ENCODE peak calls at places on chromosomes 12 and 14, in ten cellular contexts. P is uterus, V is heart left ventricle, X is H1, Y is A549, Q is body of pancreas, I is K562, F is transverse colon, S is spleen, D is HCT116. A is an unnamed sample. For H3K4me1, the result is how much of the 10 kb centered on the place peaks cover.

GRCh38 chr12:57244306-57244696 is 6.7 kb downstream of the STAC3 start:
- DNase-seq in D (no peak), S (no peak), F (no peak), X (no peak), Q (no peak), Y (no peak), I (no peak), V (no peak), P (no peak), A (no peak)

GRCh38 chr14:89947344-89947743 is 7.2 kb downstream of the EFCAB11 start:
- DNase-seq in F (no peak), P (no peak), S (no peak), Q (no peak), D (no peak), V (no peak), Y (no peak), I (no peak), X (no peak), A (no peak)

GRCh38 chr14:24818054-24818822 is 184.2 kb upstream of the GZMB start:
- DNase-seq in S (no peak), I (no peak), X (no peak), Q (peak), F (peak), P (no peak), Y (no peak), V (no peak), D (no peak), A (peak)

GRCh38 chr12:107948675-107949074 is 174.2 kb downstream of the ASCL4 start:
- DNase-seq in S (no peak), I (no peak), D (no peak), X (no peak), Q (no peak), P (no peak), F (no peak), Y (no peak), V (no peak), A (no peak)

GRCh38 chr14:57346741-57347140 is 43.6 kb upstream of the NAA30 start:
- DNase-seq in X (no peak), F (no peak), V (no peak), I (no peak), Y (no peak), S (no peak), Q (no peak), P (no peak), D (no peak), A (no peak)

GRCh38 chr14:25394356-25394755 is 344.4 kb upstream of the STXBP6 start:
- DNase-seq in P (no peak), D (no peak), F (no peak), S (no peak), Q (no peak), Y (no peak), X (no peak), V (no peak), I (no peak), A (no peak)

GRCh38 chr12:111046896-111047295 is 126.5 kb upstream of the MYL2 start:
- DNase-seq in Q (no peak), D (no peak), F (no peak), I (no peak), X (no peak), S (peak), V (no peak), Y (no peak), P (no peak), A (no peak)

GRCh38 chr12:51920046-51920445 is 12.7 kb downstream of the ACVRL1 start:
- DNase-seq in X (no peak), I (no peak), P (no peak), D (no peak), F (no peak), Q (no peak), S (no peak), V (no peak), Y (no peak), A (no peak)

GRCh38 chr12:64088431-64089349 is 133.4 kb downstream of the KICS2 start:
- DNase-seq in V (peak), S (no peak), I (no peak), X (peak), Q (peak), D (peak), Y (peak), F (peak), P (peak), A (peak)

GRCh38 chr12:6205144-6205539 is 4.9 kb downstream of the CD9 start:
- DNase-seq in S (no peak), F (peak), P (peak), V (peak), X (no peak), D (no peak), Q (peak), Y (no peak), I (no peak), A (no peak)

GRCh38 chr14:56840221-56840620 is 29.9 kb upstream of the OTX2 start:
- DNase-seq in I (no peak), P (no peak), F (no peak), V (no peak), S (no peak), D (no peak), Y (no peak), Q (no peak), X (no peak), A (no peak)

GRCh38 chr12:54991161-54991991 is 6.8 kb upstream of the TESPA1 start:
- DNase-seq in V (no peak), F (no peak), P (no peak), X (no peak), I (no peak), Q (no peak), Y (no peak), D (no peak), S (no peak), A (no peak)

GRCh38 chr12:94704452-94704871 is 54.1 kb upstream of the TMCC3 start:
- DNase-seq in P (peak), F (no peak), I (no peak), Y (peak), X (no peak), S (no peak), Q (peak), D (no peak), V (no peak), A (no peak)

GRCh38 chr12:44889162-44889561 is 13.0 kb upstream of the NELL2 start:
- DNase-seq in X (no peak), D (no peak), P (no peak), I (peak), F (no peak), V (no peak), Y (no peak), S (no peak), Q (no peak), A (no peak)

GRCh38 chr12:49612210-49612609 is 6.8 kb upstream of the FAM186B start:
- DNase-seq in P (no peak), Q (no peak), X (no peak), V (no peak), F (no peak), D (no peak), Y (no peak), S (no peak), I (no peak), A (no peak)

GRCh38 chr14:100531152-100531551 is 56.1 kb downstream of the BEGAIN start:
- DNase-seq in X (no peak), Y (no peak), S (peak), D (no peak), I (no peak), Q (no peak), P (no peak), F (no peak), V (no peak), A (no peak)

GRCh38 chr12:51579321-51579850 is 11.6 kb upstream of the SCN8A start:
- DNase-seq in Y (no peak), F (no peak), S (no peak), V (no peak), P (no peak), D (no peak), I (no peak), Q (no peak), X (no peak), A (no peak)

GRCh38 chr12:27355979-27356378 is 23.3 kb downstream of the BMAL2 start:
- DNase-seq in I (no peak), Q (no peak), S (no peak), X (no peak), Y (no peak), V (no peak), P (no peak), D (no peak), F (no peak), A (no peak)

GRCh38 chr14:89428556-89429196 is 11.6 kb upstream of the FOXN3 start:
- DNase-seq in F (no peak), P (no peak), V (no peak), Q (no peak), Y (no peak), D (no peak), X (no peak), I (no peak), S (peak), A (no peak)

GRCh38 chr14:103121846-103122577 is 1.2 kb upstream of the TNFAIP2 start:
- DNase-seq in Y (peak), F (peak), Q (peak), V (peak), P (peak), D (no peak), S (peak), X (no peak), I (peak), A (peak)

GRCh38 chr14:80419769-80420168 is 208.5 kb upstream of the DIO2 start:
- DNase-seq in S (no peak), F (no peak), P (no peak), V (no peak), D (no peak), Q (peak), X (no peak), Y (no peak), I (no peak), A (no peak)

GRCh38 chr14:60061371-60061770 is 30.4 kb upstream of the PCNX4 start:
- DNase-seq in I (no peak), X (no peak), Y (no peak), Q (no peak), F (no peak), D (no peak), V (no peak), S (no peak), P (no peak), A (no peak)

GRCh38 chr14:64574370-64575115 is 24.8 kb downstream of the PPP1R36 start:
- DNase-seq in Q (no peak), S (no peak), I (no peak), D (no peak), F (no peak), Y (no peak), V (no peak), X (no peak), P (no peak), A (no peak)

GRCh38 chr14:101575581-101575980 is 14.3 kb downstream of the DIO3 start:
- DNase-seq in S (peak), I (no peak), Q (no peak), V (no peak), Y (no peak), F (no peak), D (no peak), X (no peak), P (no peak), A (no peak)

GRCh38 chr12:12724421-12725085 is 7.4 kb downstream of the CDKN1B start:
- DNase-seq in X (no peak), V (no peak), Y (peak), P (no peak), S (peak), D (no peak), F (no peak), Q (no peak), I (peak), A (no peak)

GRCh38 chr14:52060080-52060479 is 8.8 kb downstream of the NID2 start:
- DNase-seq in Y (no peak), D (no peak), P (no peak), Q (peak), F (peak), X (no peak), V (no peak), I (no peak), S (no peak), A (no peak)

GRCh38 chr14:74255281-74255680 is 16.0 kb downstream of the VSX2 start:
- DNase-seq in P (no peak), F (no peak), I (no peak), Q (no peak), D (no peak), V (no peak), X (no peak), Y (no peak), S (no peak), A (no peak)

GRCh38 chr14:64191756-64192155 is 102.4 kb downstream of the ESR2 start:
- DNase-seq in Q (peak), S (no peak), Y (no peak), D (no peak), V (no peak), X (no peak), P (no peak), I (no peak), F (no peak), A (no peak)

GRCh38 chr12:130254476-130255276 is 83.0 kb upstream of the PIWIL1 start:
- DNase-seq in Y (no peak), F (no peak), S (no peak), I (no peak), Q (peak), P (no peak), D (no peak), X (no peak), V (no peak), A (no peak)

GRCh38 chr12:126483145-126484068 is 1418.2 kb downstream of the AACS start:
- DNase-seq in I (no peak), V (no peak), S (no peak), Y (no peak), F (no peak), Q (peak), P (peak), X (no peak), D (no peak), A (no peak)

GRCh38 chr12:105331805-105332251 is 1.3 kb downstream of the C12orf75 start:
- DNase-seq in F (peak), D (no peak), X (peak), S (no peak), V (no peak), Y (no peak), P (no peak), Q (no peak), I (no peak), A (no peak)

GRCh38 chr12:49636979-49637378 is 13.6 kb downstream of the PRPF40B start:
- DNase-seq in F (peak), D (peak), S (no peak), X (no peak), V (peak), Y (peak), Q (peak), P (peak), I (peak), A (peak)

GRCh38 chr12:113422030-113422900 is at the start of gene SDSL:
- DNase-seq in Y (peak), S (peak), D (peak), I (peak), V (peak), X (peak), Q (peak), P (peak), F (peak), A (peak)

GRCh38 chr12:52879394-52880351 is 25.2 kb downstream of the KRT8 start:
- DNase-seq in S (peak), I (peak), P (peak), Q (peak), F (peak), Y (peak), X (no peak), D (peak), V (peak), A (peak)

GRCh38 chr12:8890313-8891084 is 23.8 kb upstream of the PHC1 start:
- DNase-seq in I (peak), V (peak), Y (peak), S (no peak), X (no peak), P (peak), Q (peak), F (peak), D (no peak), A (peak)

GRCh38 chr14:24595046-24595808 is 14.3 kb downstream of the GZMH start:
- DNase-seq in Y (no peak), D (no peak), Q (no peak), P (no peak), I (no peak), X (no peak), S (no peak), V (no peak), F (no peak), A (no peak)

GRCh38 chr14:51653096-51653814 is 1.5 kb downstream of the FRMD6 start:
- DNase-seq in Y (peak), I (no peak), Q (no peak), D (no peak), V (no peak), F (no peak), S (no peak), X (no peak), P (peak), A (no peak)

GRCh38 chr12:106648736-106649135 is 65.9 kb downstream of the RFX4 start:
- DNase-seq in V (no peak), F (no peak), X (no peak), D (no peak), I (no peak), Y (no peak), S (no peak), Q (no peak), P (no peak), A (no peak)

DNA sequence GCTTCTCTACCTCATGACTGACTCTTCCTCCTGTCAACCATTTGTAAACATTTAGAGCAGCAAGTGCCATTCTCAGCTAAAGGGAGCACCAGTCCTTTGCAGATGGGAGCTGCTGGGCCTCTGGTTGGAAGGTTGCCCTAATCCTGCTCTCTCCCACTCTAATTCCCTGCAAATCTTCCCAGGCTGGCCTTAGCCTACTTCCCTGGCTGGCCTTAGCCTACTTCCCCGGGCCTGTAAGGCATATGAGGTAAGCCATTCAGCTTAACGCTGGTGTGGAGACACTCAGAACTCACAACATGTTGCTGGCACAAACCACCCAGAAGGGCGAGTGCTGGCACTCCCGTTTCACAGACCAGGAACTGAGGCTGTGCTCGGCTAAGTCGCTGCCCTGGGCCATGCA is 69.0 kb downstream of the CPSF2 start:
- DNase-seq in S (no peak), Y (no peak), X (no peak), V (no peak), D (no peak), I (no peak), Q (no peak), F (no peak), P (no peak), A (no peak)
- TF ChIP-seq POLR2A in S (no peak), Y (no peak), X (no peak), V (no peak), D (no peak), I (no peak), Q (no peak), F (no peak), P (no peak), A (no peak)

DNA sequence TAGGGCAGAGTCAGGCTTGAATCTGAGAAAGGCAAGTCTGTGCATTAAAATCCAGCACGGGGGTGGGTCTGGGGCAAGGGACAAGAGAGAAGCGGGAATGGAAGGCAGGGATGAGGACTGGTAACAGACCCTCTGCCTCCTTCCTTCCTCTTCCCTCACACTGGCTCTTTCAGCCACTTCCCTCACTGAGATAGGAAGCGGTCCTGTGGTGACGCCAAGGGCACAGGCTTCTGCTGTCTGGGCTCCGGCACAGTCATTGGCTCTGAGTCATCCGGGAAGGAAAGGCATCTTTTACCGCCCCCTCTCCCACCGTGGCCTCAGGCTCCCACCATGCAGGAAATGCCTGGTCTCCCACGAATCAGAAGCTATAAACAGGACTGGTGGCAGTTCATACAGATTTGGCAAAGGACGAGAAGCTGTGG is 70.2 kb downstream of the ETV6 start:
- DNase-seq in S (peak), F (peak), I (no peak), V (peak), X (peak), D (no peak), Y (no peak), P (no peak), Q (no peak), A (peak)
- H3K27ac ChIP-seq in S (no peak), F (peak), I (no peak), V (no peak), X (no peak), D (no peak), Y (no peak), P (no peak), Q (no peak), A (no peak)

DNA sequence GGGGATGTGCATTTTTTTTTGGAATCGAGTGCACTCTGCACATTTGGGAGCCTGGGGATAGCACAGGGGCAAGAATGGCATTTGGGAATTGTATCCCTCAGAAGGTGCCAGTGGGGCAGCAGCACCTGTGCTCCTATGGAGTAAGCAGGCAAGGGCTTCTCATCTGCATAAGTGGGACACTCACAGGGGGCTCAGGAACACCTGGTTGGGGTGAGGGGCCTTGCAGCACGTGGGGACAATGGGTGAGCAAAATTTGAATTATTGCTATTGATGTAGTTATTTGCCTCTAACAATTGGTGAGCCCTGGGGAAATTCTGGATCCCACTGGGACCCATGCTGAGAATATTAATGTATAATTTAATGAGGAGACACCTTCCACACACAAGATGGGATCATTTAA is 274.2 kb downstream of the TTC6 start:
- DNase-seq in X (no peak), S (no peak), D (no peak), I (no peak), Y (no peak), Q (no peak), F (no peak), V (no peak), P (no peak), A (no peak)
- H3K4me1 ChIP-seq in X (under half), S (under half), D (under half), I (under half), Y (under half), Q (under half), F (under half), V (under half), P (under half), A (under half)

GRCh38 chr14:35438910-35439713 is 34.6 kb upstream of the NFKBIA start:
- DNase-seq in Y (no peak), F (no peak), Q (no peak), S (no peak), D (peak), X (no peak), P (no peak), V (no peak), I (no peak), A (no peak)
- TF ChIP-seq POLR2A in Y (no peak), F (no peak), Q (no peak), S (no peak), D (no peak), X (no peak), P (no peak), V (no peak), I (no peak), A (no peak)

DNA sequence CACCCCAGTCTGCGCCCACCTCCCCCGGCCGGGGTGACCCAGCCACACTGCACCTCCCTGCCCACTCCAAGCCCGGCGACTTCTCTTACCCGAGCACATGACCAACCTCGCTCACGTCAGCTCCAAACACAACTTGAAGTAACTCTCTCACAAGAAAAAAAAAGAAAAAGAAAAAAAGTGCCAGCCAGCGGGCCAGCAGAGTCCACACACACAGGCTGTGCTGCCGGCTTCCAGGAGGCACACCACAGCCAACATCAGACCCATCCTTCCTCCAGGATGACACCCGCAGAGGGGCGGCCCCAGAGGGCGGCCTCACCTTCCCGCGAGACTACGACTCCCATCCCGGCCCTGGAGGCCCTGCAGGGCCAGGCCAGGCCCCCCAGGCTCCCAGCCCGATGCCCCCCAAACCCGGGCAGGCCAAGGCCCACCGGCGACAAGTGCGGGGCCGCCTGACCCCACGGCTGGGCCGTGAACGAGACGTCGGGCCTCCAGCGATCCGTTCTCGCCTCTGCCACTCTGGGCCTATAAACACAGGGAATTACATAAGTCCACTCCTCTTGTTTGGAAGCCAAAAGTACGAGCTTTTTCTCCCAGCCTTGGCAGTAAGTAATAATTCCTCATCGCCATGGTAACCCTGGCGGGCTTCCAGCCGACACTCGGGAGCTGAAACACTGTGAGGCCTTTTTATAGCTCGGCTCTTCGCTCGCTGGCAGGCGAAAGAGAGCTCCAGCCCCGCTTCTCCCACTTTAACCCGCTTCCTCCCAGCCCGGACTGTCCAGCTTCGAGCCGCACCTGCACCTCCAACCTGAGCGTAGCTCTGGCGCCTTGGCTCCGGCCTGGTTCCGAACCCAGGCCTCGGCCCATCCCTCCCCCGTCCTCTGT is 49.1 kb downstream of the NCOR2 start:
- DNase-seq in V (peak), X (no peak), P (peak), D (peak), F (peak), Q (peak), I (no peak), Y (peak), S (no peak), A (peak)
- H3K27ac ChIP-seq in V (peak), X (peak), P (peak), D (peak), F (peak), Q (peak), I (peak), Y (peak), S (peak), A (peak)

GRCh38 chr12:89344043-89344861 is 8.0 kb downstream of the DUSP6 start:
- DNase-seq in Y (no peak), X (no peak), S (no peak), P (no peak), F (no peak), D (no peak), I (no peak), Q (no peak), V (no peak), A (peak)
- H3K4me1 ChIP-seq in Y (under half), X (under half), S (under half), P (under half), F (under half), D (under half), I (under half), Q (half or more), V (under half), A (under half)

A was measured in right lobe of liver.